ENCODE peak calls at places on chromosomes 11 and 22, in six cellular contexts. One of them, this sample, is unnamed.

GRCh38 chr11:21465920-21466319 is 727.0 kb upstream of the ANO5 start:
- DNase-seq in cardiac fibroblast: no peak
- DNase-seq in mammary epithelial cell: no peak
- DNase-seq in chondrocyte: no peak
- DNase-seq in WTC11: no peak
- DNase-seq in left lung: no peak
- DNase-seq in this sample: no peak

GRCh38 chr11:122215244-122215992 is 99.4 kb upstream of the BLID start:
- DNase-seq in cardiac fibroblast: peak
- DNase-seq in mammary epithelial cell: no peak
- DNase-seq in chondrocyte: no peak
- DNase-seq in WTC11: peak
- DNase-seq in left lung: peak
- DNase-seq in this sample: peak

GRCh38 chr11:116910378-116910777 is 73.0 kb upstream of the APOA1 start:
- DNase-seq in cardiac fibroblast: peak
- DNase-seq in mammary epithelial cell: no peak
- DNase-seq in chondrocyte: no peak
- DNase-seq in WTC11: no peak
- DNase-seq in left lung: no peak
- DNase-seq in this sample: no peak

GRCh38 chr11:93728792-93729128 is 12.5 kb downstream of the TAF1D start:
- DNase-seq in cardiac fibroblast: peak
- DNase-seq in mammary epithelial cell: no peak
- DNase-seq in chondrocyte: no peak
- DNase-seq in WTC11: no peak
- DNase-seq in left lung: no peak
- DNase-seq in this sample: no peak

GRCh38 chr11:13924801-13925327 is 37.7 kb upstream of the SPON1 start:
- DNase-seq in cardiac fibroblast: peak
- DNase-seq in mammary epithelial cell: no peak
- DNase-seq in chondrocyte: no peak
- DNase-seq in WTC11: no peak
- DNase-seq in left lung: no peak
- DNase-seq in this sample: no peak

GRCh38 chr11:45930031-45930794 is 7.8 kb downstream of the LARGE2 start:
- DNase-seq in cardiac fibroblast: no peak
- DNase-seq in mammary epithelial cell: peak
- DNase-seq in chondrocyte: no peak
- DNase-seq in WTC11: no peak
- DNase-seq in left lung: no peak
- DNase-seq in this sample: no peak

GRCh38 chr11:598005-598680 is 17.6 kb downstream of the IRF7 start:
- DNase-seq in cardiac fibroblast: no peak
- DNase-seq in mammary epithelial cell: no peak
- DNase-seq in chondrocyte: no peak
- DNase-seq in WTC11: no peak
- DNase-seq in left lung: peak
- DNase-seq in this sample: no peak

GRCh38 chr11:67312187-67313021 is 9.1 kb downstream of the SSH3 start:
- DNase-seq in cardiac fibroblast: no peak
- DNase-seq in mammary epithelial cell: peak
- DNase-seq in chondrocyte: peak
- DNase-seq in WTC11: no peak
- DNase-seq in left lung: peak
- DNase-seq in this sample: no peak

GRCh38 chr22:19109198-19110063 is 12.8 kb downstream of the DGCR2 start:
- DNase-seq in cardiac fibroblast: peak
- DNase-seq in mammary epithelial cell: peak
- DNase-seq in chondrocyte: no peak
- DNase-seq in WTC11: no peak
- DNase-seq in left lung: no peak
- DNase-seq in this sample: no peak

GRCh38 chr11:120186799-120187591 is 23.8 kb upstream of the OAF start:
- DNase-seq in cardiac fibroblast: no peak
- DNase-seq in mammary epithelial cell: peak
- DNase-seq in chondrocyte: peak
- DNase-seq in WTC11: no peak
- DNase-seq in left lung: no peak
- DNase-seq in this sample: no peak

GRCh38 chr11:44690651-44691050 is 36.1 kb upstream of the TSPAN18 start:
- DNase-seq in cardiac fibroblast: no peak
- DNase-seq in mammary epithelial cell: no peak
- DNase-seq in chondrocyte: no peak
- DNase-seq in WTC11: no peak
- DNase-seq in left lung: no peak
- DNase-seq in this sample: no peak

GRCh38 chr11:87143663-87144062 is 105.9 kb downstream of the TMEM135 start:
- DNase-seq in cardiac fibroblast: no peak
- DNase-seq in mammary epithelial cell: no peak
- DNase-seq in chondrocyte: no peak
- DNase-seq in WTC11: no peak
- DNase-seq in left lung: no peak
- DNase-seq in this sample: no peak

GRCh38 chr11:104060820-104061219 is 24.4 kb downstream of the DDI1 start:
- DNase-seq in cardiac fibroblast: no peak
- DNase-seq in mammary epithelial cell: no peak
- DNase-seq in chondrocyte: no peak
- DNase-seq in WTC11: no peak
- DNase-seq in left lung: no peak
- DNase-seq in this sample: no peak

GRCh38 chr11:63019506-63019905 is 3.9 kb upstream of the SLC22A8 start:
- DNase-seq in cardiac fibroblast: no peak
- DNase-seq in mammary epithelial cell: no peak
- DNase-seq in chondrocyte: no peak
- DNase-seq in WTC11: no peak
- DNase-seq in left lung: no peak
- DNase-seq in this sample: no peak

GRCh38 chr22:19873138-19873959 is 18.7 kb upstream of the GNB1L start:
- DNase-seq in cardiac fibroblast: no peak
- DNase-seq in mammary epithelial cell: no peak
- DNase-seq in chondrocyte: peak
- DNase-seq in WTC11: no peak
- DNase-seq in left lung: peak
- DNase-seq in this sample: no peak

GRCh38 chr11:14446701-14447169 is 52.9 kb downstream of the COPB1 start:
- DNase-seq in cardiac fibroblast: peak
- DNase-seq in mammary epithelial cell: peak
- DNase-seq in chondrocyte: no peak
- DNase-seq in WTC11: no peak
- DNase-seq in left lung: no peak
- DNase-seq in this sample: no peak

GRCh38 chr11:131910491-131911387 is 540.3 kb downstream of the NTM start:
- DNase-seq in cardiac fibroblast: peak
- DNase-seq in mammary epithelial cell: peak
- DNase-seq in chondrocyte: no peak
- DNase-seq in WTC11: peak
- DNase-seq in left lung: no peak
- DNase-seq in this sample: peak

GRCh38 chr11:66443602-66444001 is 5.0 kb upstream of the MRPL11 start:
- DNase-seq in cardiac fibroblast: peak
- DNase-seq in mammary epithelial cell: peak
- DNase-seq in chondrocyte: no peak
- DNase-seq in WTC11: no peak
- DNase-seq in left lung: no peak
- DNase-seq in this sample: no peak

GRCh38 chr22:35961480-35961902 is 67.1 kb downstream of the RBFOX2 start:
- DNase-seq in cardiac fibroblast: peak
- DNase-seq in mammary epithelial cell: no peak
- DNase-seq in chondrocyte: no peak
- DNase-seq in WTC11: peak
- DNase-seq in left lung: peak
- DNase-seq in this sample: peak

GRCh38 chr11:69942333-69942820 is 123.2 kb upstream of the FGF3 start:
- DNase-seq in cardiac fibroblast: no peak
- DNase-seq in mammary epithelial cell: no peak
- DNase-seq in chondrocyte: peak
- DNase-seq in WTC11: peak
- DNase-seq in left lung: peak
- DNase-seq in this sample: no peak

GRCh38 chr11:69941546-69942332 is 122.5 kb upstream of the FGF3 start:
- DNase-seq in cardiac fibroblast: no peak
- DNase-seq in mammary epithelial cell: no peak
- DNase-seq in chondrocyte: peak
- DNase-seq in WTC11: peak
- DNase-seq in left lung: peak
- DNase-seq in this sample: no peak

GRCh38 chr11:69943506-69943905 is 124.3 kb upstream of the FGF3 start:
- DNase-seq in cardiac fibroblast: no peak
- DNase-seq in mammary epithelial cell: no peak
- DNase-seq in chondrocyte: peak
- DNase-seq in WTC11: no peak
- DNase-seq in left lung: peak
- DNase-seq in this sample: no peak

GRCh38 chr11:69944146-69944795 is 125.1 kb upstream of the FGF3 start:
- DNase-seq in cardiac fibroblast: no peak
- DNase-seq in mammary epithelial cell: no peak
- DNase-seq in chondrocyte: peak
- DNase-seq in WTC11: no peak
- DNase-seq in left lung: peak
- DNase-seq in this sample: no peak

GRCh38 chr11:69943066-69943465 is 123.8 kb upstream of the FGF3 start:
- DNase-seq in cardiac fibroblast: no peak
- DNase-seq in mammary epithelial cell: peak
- DNase-seq in chondrocyte: peak
- DNase-seq in WTC11: peak
- DNase-seq in left lung: peak
- DNase-seq in this sample: no peak
- TF ChIP-seq CTCF in cardiac fibroblast: no peak
- TF ChIP-seq CTCF in mammary epithelial cell: no peak
- TF ChIP-seq CTCF in chondrocyte: peak
- TF ChIP-seq CTCF in WTC11: no peak
- TF ChIP-seq CTCF in left lung: no peak
- TF ChIP-seq CTCF in this sample: no peak

GRCh38 chr11:58923300-58923788 is 15.9 kb upstream of the GLYATL1 start:
- DNase-seq in cardiac fibroblast: peak
- DNase-seq in mammary epithelial cell: peak
- DNase-seq in chondrocyte: no peak
- DNase-seq in WTC11: peak
- DNase-seq in left lung: no peak
- DNase-seq in this sample: no peak
- TF ChIP-seq CTCF in cardiac fibroblast: peak
- TF ChIP-seq CTCF in mammary epithelial cell: peak
- TF ChIP-seq CTCF in chondrocyte: peak
- TF ChIP-seq CTCF in WTC11: no peak
- TF ChIP-seq CTCF in left lung: no peak
- TF ChIP-seq CTCF in this sample: peak

GRCh38 chr11:8604078-8604723 is 10.2 kb upstream of the STK33 start:
- DNase-seq in cardiac fibroblast: peak
- DNase-seq in mammary epithelial cell: peak
- DNase-seq in chondrocyte: no peak
- DNase-seq in WTC11: peak
- DNase-seq in left lung: peak
- DNase-seq in this sample: peak
- TF ChIP-seq CTCF in cardiac fibroblast: peak
- TF ChIP-seq CTCF in mammary epithelial cell: peak
- TF ChIP-seq CTCF in chondrocyte: peak
- TF ChIP-seq CTCF in WTC11: peak
- TF ChIP-seq CTCF in left lung: peak
- TF ChIP-seq CTCF in this sample: peak

DNA sequence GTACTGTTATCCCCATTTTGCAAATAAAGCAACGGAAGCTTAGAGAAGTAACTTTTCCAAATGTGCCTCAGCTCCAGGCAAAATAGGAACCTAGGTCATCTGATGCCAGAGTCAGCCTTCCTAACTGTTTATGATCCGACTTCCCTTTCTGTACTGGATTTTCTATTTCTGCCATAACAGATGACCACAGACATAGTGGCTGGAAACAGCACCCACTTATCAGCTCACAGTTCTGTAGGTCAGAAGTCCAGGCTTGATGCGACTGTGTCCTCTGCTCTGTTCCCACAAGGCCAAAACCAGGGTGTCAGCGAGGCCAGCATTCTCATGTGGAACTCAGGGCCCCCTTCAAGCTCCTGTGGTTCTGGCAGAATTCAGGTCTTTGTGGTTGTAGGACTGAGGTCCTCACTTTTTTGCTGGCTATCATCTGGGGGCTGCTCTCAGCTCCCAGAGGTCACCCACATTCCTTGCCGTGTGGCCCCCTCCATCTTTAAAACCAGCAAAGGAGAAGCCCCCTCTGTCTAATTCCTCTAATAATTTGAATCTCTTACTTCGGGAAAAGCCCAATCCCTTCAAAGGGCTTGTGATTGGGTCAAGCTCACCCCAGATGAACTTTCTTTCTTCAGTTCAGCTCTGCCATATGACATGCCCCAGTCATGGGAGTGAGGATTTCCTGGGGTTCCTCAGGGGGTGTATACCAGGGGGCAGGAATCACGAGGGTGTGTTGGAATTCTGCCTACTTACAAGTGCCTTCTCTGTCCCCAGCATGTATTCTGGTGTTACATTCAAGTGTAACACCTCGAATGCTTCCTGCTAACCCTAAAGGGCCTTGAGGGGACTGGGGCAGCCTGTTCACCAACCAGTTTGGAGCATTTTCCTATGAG is 15.3 kb downstream of the KCNJ5 start:
- DNase-seq in cardiac fibroblast: no peak
- DNase-seq in mammary epithelial cell: no peak
- DNase-seq in chondrocyte: no peak
- DNase-seq in WTC11: no peak
- DNase-seq in left lung: no peak
- DNase-seq in this sample: no peak
- TF ChIP-seq CTCF in cardiac fibroblast: no peak
- TF ChIP-seq CTCF in mammary epithelial cell: no peak
- TF ChIP-seq CTCF in chondrocyte: peak
- TF ChIP-seq CTCF in WTC11: no peak
- TF ChIP-seq CTCF in left lung: no peak
- TF ChIP-seq CTCF in this sample: no peak

GRCh38 chr11:19240420-19241259 is at the start of gene E2F8:
- DNase-seq in cardiac fibroblast: peak
- DNase-seq in mammary epithelial cell: peak
- DNase-seq in chondrocyte: peak
- DNase-seq in WTC11: peak
- DNase-seq in left lung: peak
- DNase-seq in this sample: peak

GRCh38 chr11:19241260-19242183 is 777 bp upstream of the E2F8 start:
- DNase-seq in cardiac fibroblast: no peak
- DNase-seq in mammary epithelial cell: no peak
- DNase-seq in chondrocyte: no peak
- DNase-seq in WTC11: peak
- DNase-seq in left lung: peak
- DNase-seq in this sample: peak

GRCh38 chr11:19237381-19237780 is 3.4 kb downstream of the E2F8 start:
- DNase-seq in cardiac fibroblast: no peak
- DNase-seq in mammary epithelial cell: no peak
- DNase-seq in chondrocyte: no peak
- DNase-seq in WTC11: no peak
- DNase-seq in left lung: no peak
- DNase-seq in this sample: no peak

GRCh38 chr11:19237813-19238212 is 2.9 kb downstream of the E2F8 start:
- DNase-seq in cardiac fibroblast: no peak
- DNase-seq in mammary epithelial cell: no peak
- DNase-seq in chondrocyte: no peak
- DNase-seq in WTC11: no peak
- DNase-seq in left lung: no peak
- DNase-seq in this sample: no peak

GRCh38 chr11:19239039-19239438 is 1.7 kb downstream of the E2F8 start:
- DNase-seq in cardiac fibroblast: no peak
- DNase-seq in mammary epithelial cell: no peak
- DNase-seq in chondrocyte: no peak
- DNase-seq in WTC11: no peak
- DNase-seq in left lung: no peak
- DNase-seq in this sample: no peak
- TF ChIP-seq CTCF in cardiac fibroblast: no peak
- TF ChIP-seq CTCF in mammary epithelial cell: no peak
- TF ChIP-seq CTCF in chondrocyte: no peak
- TF ChIP-seq CTCF in WTC11: no peak
- TF ChIP-seq CTCF in left lung: no peak
- TF ChIP-seq CTCF in this sample: no peak

GRCh38 chr11:59678118-59678812 is 9.4 kb upstream of the PATL1 start:
- DNase-seq in cardiac fibroblast: peak
- DNase-seq in mammary epithelial cell: no peak
- DNase-seq in chondrocyte: no peak
- DNase-seq in WTC11: no peak
- DNase-seq in left lung: no peak
- DNase-seq in this sample: no peak
- TF ChIP-seq CTCF in cardiac fibroblast: peak
- TF ChIP-seq CTCF in mammary epithelial cell: no peak
- TF ChIP-seq CTCF in chondrocyte: peak
- TF ChIP-seq CTCF in WTC11: no peak
- TF ChIP-seq CTCF in left lung: no peak
- TF ChIP-seq CTCF in this sample: no peak

This sample was measured in nephron progenitor cell.